ENCODE peak calls at places on chromosomes 5 and 9, in four cellular contexts. Q is PC-9, P is right atrium auricular region, N is lower lobe of right lung. F is an unnamed sample.

GRCh38 chr9:136438548-136438908 is 1.1 kb downstream of the INPP5E start:
- DNase-seq in Q (no peak), P (no peak), N (no peak), F (no peak)

GRCh38 chr9:116153765-116154333 is at the start of gene PAPPA:
- DNase-seq in Q (no peak), P (no peak), N (no peak), F (no peak)

GRCh38 chr9:117528225-117528624 is 113.4 kb upstream of the ASTN2 start:
- DNase-seq in Q (no peak), P (no peak), N (no peak), F (no peak)

GRCh38 chr9:127567898-127568617 is 44.0 kb upstream of the STXBP1 start:
- DNase-seq in Q (no peak), P (no peak), N (no peak), F (peak; percentile 34)

GRCh38 chr9:3664044-3664443 is 138.2 kb upstream of the RFX3 start:
- DNase-seq in Q (no peak), P (no peak), N (no peak), F (no peak)

GRCh38 chr5:53406630-53407316 is 73.7 kb upstream of the FST start:
- DNase-seq in Q (peak; percentile 85), P (no peak), N (no peak), F (peak; percentile 70)

GRCh38 chr9:133275105-133276000 is at the start of gene ABO:
- DNase-seq in Q (no peak), P (no peak), N (no peak), F (no peak)

GRCh38 chr5:73814234-73814846 is 188.3 kb downstream of the ARHGEF28 start:
- DNase-seq in Q (no peak), P (no peak), N (no peak), F (no peak)

GRCh38 chr5:135608361-135608760 is 29.6 kb upstream of the CXCL14 start:
- DNase-seq in Q (no peak), P (peak; percentile 18), N (no peak), F (no peak)

GRCh38 chr9:86126998-86127972 is 27.9 kb upstream of the GOLM1 start:
- DNase-seq in Q (peak; percentile 99), P (peak; percentile 64), N (peak; percentile 88), F (peak; percentile 51)

DNA sequence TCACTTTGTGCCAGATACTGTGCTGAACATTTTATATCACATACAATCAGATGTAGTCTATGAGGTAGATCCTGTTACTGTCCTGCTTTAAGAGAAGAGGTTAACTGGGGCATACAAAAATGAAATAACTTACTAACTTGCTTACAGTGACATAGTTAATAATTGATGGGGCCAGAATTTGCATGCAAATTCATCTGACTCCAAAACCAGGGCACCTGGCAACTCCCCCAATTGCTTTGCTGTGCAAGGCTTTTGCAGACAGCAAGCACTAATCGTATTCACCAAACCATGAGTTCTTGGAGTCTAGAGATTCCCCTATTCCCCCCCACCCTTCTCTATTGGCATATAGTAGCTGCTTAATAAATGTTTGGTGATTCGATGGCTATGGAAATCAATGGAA is 155.9 kb downstream of the TTLL11 start:
- DNase-seq in Q (no peak), P (no peak), N (no peak), F (no peak)
- H3K27ac ChIP-seq in Q (no peak overlapping the region), P (no peak overlapping the region), N (no peak overlapping the region), F (no peak overlapping the region)

DNA sequence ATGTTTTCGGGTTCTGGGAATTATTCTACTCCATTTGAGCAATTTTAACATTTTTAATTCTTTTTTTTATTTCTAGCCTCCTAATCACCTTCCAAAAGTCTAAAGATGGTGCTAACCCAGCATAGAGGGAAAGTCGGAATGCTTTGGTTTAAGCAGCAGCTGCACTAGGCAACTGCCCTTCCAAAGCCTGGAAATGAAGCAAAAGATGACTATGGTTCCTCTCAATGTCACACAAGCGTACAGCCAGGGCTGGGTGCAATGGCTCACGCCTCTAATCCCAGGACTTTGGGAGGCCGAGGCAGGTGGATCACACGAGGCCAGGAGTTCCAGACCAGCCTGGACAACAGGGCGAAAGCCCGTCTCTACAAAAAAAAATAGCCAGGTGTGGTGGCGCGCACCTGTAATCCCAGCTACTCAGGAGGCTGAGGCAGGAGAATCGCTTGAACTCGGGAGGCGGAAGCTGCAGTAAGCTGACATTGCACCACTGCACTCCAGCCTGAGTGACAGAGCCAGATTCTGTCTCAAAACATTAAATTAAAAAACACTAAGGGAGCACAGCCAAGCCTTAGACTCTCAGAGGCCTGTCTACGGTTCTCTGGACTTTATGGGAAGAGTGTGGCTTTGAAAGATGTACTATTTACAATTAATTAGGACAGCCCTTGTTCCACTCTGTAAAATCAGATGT is 33.2 kb downstream of the ADAM19 start:
- DNase-seq in Q (no peak), P (no peak), N (no peak), F (no peak)
- H3K4me1 ChIP-seq in Q (peaks cover 1% of the 10 kb centered on the region), P (peaks cover 87% of the 10 kb centered on the region), N (peaks cover 78% of the 10 kb centered on the region), F (peaks cover 34% of the 10 kb centered on the region)

DNA sequence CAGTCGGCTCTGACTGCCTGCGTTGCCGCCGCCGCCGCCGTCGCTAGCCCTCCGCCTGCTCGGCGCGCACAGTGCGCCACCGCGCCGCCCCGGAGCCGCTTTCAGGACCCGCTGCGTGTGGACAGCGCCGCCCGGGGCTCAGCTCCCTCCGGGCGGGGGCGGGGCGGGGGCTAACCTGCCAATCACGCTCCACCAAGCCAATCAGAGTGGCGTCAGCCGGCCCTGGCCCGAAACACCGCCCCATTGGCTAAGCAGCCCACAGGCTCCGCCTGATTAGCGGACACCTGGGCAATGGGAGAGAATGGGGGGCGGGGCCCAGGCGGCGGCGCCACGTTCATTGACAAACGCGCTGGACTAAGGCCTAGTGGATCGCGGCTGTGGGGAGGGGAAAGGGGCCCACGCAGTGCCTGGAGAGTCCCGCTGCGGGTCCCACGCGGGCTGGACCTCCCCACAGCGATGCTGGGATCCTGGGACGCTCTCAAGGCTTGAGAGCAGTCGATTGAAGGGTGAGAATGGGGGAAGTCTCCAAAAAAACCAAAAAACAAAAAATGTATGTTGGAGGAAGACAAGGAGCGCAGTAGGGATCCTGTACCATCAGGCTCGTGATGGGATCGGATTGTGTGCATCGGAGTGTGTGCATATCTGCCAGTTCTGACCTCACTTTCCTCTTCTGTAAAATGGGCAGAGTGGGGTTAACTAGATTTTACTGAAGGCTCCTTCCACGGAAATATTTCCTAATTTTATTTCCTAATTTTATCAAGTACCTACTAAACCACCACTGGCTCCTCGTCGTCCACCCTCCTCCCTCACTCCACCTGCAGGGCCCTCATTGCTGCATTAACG is 6.3 kb downstream of the PAX5 start:
- DNase-seq in Q (peak; percentile 81), P (no peak), N (peak; percentile 85), F (peak; percentile 70)
- H3K4me3 ChIP-seq in Q (peak overlapping the region; percentile 52), P (no peak overlapping the region), N (peak overlapping the region; percentile 50), F (no peak overlapping the region)

GRCh38 chr5:170597109-170597741 is 93.4 kb downstream of the KCNIP1 start:
- DNase-seq in Q (peak; percentile 45), P (no peak), N (no peak), F (peak; percentile 90)
- H3K27ac ChIP-seq in Q (no peak overlapping the region), P (no peak overlapping the region), N (no peak overlapping the region), F (peak overlapping the region; percentile 81)

GRCh38 chr5:151151793-151152192 is 5.8 kb downstream of the ANXA6 start:
- DNase-seq in Q (no peak), P (peak; percentile 71), N (peak; percentile 71), F (no peak)
- H3K4me1 ChIP-seq in Q (no peaks in the 10 kb centered on the region), P (peaks cover 70% of the 10 kb centered on the region), N (peaks cover 79% of the 10 kb centered on the region), F (peaks cover 19% of the 10 kb centered on the region)

DNA sequence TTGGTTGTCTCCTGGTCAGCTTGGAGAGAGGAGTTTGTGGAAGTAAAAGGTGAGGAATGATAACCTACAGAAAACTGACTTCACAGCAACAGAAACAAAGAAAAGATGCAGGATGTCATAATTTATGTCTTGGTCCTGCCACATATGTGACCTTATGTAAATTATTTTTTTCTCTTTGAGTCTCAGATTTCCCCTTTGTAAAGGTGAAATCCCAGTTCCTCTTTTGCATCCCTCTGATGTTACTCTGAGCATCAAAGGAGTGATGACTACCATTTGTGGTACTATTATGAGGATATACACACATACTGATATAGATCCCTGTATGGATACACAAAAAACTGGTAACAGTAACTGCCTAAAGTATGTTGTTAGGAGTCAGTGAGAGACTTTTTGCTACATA is 1.4 kb upstream of the THG1L start:
- DNase-seq in Q (no peak), P (no peak), N (no peak), F (no peak)
- H3K4me3 ChIP-seq in Q (no peak overlapping the region), P (no peak overlapping the region), N (no peak overlapping the region), F (no peak overlapping the region)

GRCh38 chr5:133995903-133996563 is 8.7 kb downstream of the VDAC1 start:
- DNase-seq in Q (no peak), P (no peak), N (no peak), F (no peak)

GRCh38 chr5:133998807-133999206 is 6.0 kb downstream of the VDAC1 start:
- DNase-seq in Q (no peak), P (no peak), N (no peak), F (no peak)

GRCh38 chr5:133994990-133995333 is 9.8 kb downstream of the VDAC1 start:
- DNase-seq in Q (no peak), P (no peak), N (no peak), F (no peak)

GRCh38 chr5:133995341-133995740 is 9.4 kb downstream of the VDAC1 start:
- DNase-seq in Q (no peak), P (no peak), N (no peak), F (no peak)

DNA sequence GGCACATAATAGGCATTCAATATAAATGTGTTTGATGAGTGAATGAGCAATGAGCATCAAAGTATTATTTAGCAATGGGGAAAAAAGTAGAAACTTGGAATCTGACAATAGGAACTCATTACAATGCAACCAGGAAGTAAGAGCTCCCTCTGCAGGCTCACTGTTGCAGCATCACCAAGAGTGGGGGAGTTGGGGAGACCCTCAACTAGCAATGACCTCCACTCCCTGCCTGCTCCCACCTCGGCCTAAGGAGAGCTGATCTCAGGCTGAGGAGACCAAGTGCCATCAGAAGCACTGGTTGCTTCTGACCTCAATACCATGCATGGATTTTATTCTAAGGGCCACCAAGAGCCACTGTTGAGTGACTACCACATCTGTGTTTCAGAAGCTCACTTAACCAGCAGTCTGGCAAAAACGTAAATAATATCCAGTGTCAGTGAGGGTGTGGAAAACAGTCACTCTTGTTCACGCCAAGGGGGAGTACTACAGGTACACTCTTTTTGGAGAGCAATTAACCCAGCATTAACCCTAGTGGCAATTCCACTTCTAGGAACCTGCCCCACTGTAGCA is 8.0 kb downstream of the VDAC1 start:
- DNase-seq in Q (no peak), P (no peak), N (no peak), F (no peak)
- H3K27ac ChIP-seq in Q (no peak overlapping the region), P (peak overlapping the region; percentile 89), N (no peak overlapping the region), F (no peak overlapping the region)

F was measured in SJSA1.